ENCODE peak calls at places on chromosomes 2 and 18, in six cellular contexts. One of them, this sample, is unnamed.

GRCh38 chr18:8890957-8891464 is 185.7 kb downstream of the MTCL1 start:
- DNase-seq in HFFc6: peak; percentile 97
- DNase-seq in choroid plexus epithelial cell: peak; percentile 85
- DNase-seq in uterus: no peak
- DNase-seq in lower lobe of right lung: no peak
- DNase-seq in fibroblast of lung: peak; percentile 99
- DNase-seq in this sample: peak; percentile 59

GRCh38 chr2:129605654-129606053 is 373.8 kb upstream of the RAB6C start:
- DNase-seq in HFFc6: no peak
- DNase-seq in choroid plexus epithelial cell: no peak
- DNase-seq in uterus: no peak
- DNase-seq in lower lobe of right lung: no peak
- DNase-seq in fibroblast of lung: no peak
- DNase-seq in this sample: no peak

GRCh38 chr2:69643602-69644505 is at the start of gene AAK1:
- DNase-seq in HFFc6: peak; percentile 89
- DNase-seq in choroid plexus epithelial cell: peak; percentile 90
- DNase-seq in uterus: peak; percentile 88
- DNase-seq in lower lobe of right lung: peak; percentile 93
- DNase-seq in fibroblast of lung: peak; percentile 86
- DNase-seq in this sample: peak; percentile 63

GRCh38 chr18:78587096-78587495 is 392.5 kb upstream of the SALL3 start:
- DNase-seq in HFFc6: no peak
- DNase-seq in choroid plexus epithelial cell: no peak
- DNase-seq in uterus: no peak
- DNase-seq in lower lobe of right lung: no peak
- DNase-seq in fibroblast of lung: peak; percentile 32
- DNase-seq in this sample: no peak

GRCh38 chr18:65901522-65901921 is 150.7 kb downstream of the CDH7 start:
- DNase-seq in HFFc6: no peak
- DNase-seq in choroid plexus epithelial cell: no peak
- DNase-seq in uterus: no peak
- DNase-seq in lower lobe of right lung: no peak
- DNase-seq in fibroblast of lung: no peak
- DNase-seq in this sample: no peak

GRCh38 chr2:113180131-113180946 is 6.6 kb downstream of the PSD4 start:
- DNase-seq in HFFc6: no peak
- DNase-seq in choroid plexus epithelial cell: no peak
- DNase-seq in uterus: no peak
- DNase-seq in lower lobe of right lung: no peak
- DNase-seq in fibroblast of lung: no peak
- DNase-seq in this sample: no peak

GRCh38 chr18:21085579-21086161 is 25.9 kb downstream of the ROCK1 start:
- DNase-seq in HFFc6: peak; percentile 66
- DNase-seq in choroid plexus epithelial cell: peak; percentile 25
- DNase-seq in uterus: no peak
- DNase-seq in lower lobe of right lung: no peak
- DNase-seq in fibroblast of lung: peak; percentile 15
- DNase-seq in this sample: no peak

GRCh38 chr18:56083097-56083865 is 495.3 kb upstream of the TCF4 start:
- DNase-seq in HFFc6: no peak
- DNase-seq in choroid plexus epithelial cell: peak; percentile 55
- DNase-seq in uterus: peak; percentile 25
- DNase-seq in lower lobe of right lung: no peak
- DNase-seq in fibroblast of lung: peak; percentile 78
- DNase-seq in this sample: no peak

GRCh38 chr2:3595409-3595808 is 497 bp downstream of the COLEC11 start:
- DNase-seq in HFFc6: no peak
- DNase-seq in choroid plexus epithelial cell: no peak
- DNase-seq in uterus: no peak
- DNase-seq in lower lobe of right lung: no peak
- DNase-seq in fibroblast of lung: no peak
- DNase-seq in this sample: no peak

GRCh38 chr2:74560591-74560990 is 6.1 kb downstream of the DOK1 start:
- DNase-seq in HFFc6: no peak
- DNase-seq in choroid plexus epithelial cell: no peak
- DNase-seq in uterus: no peak
- DNase-seq in lower lobe of right lung: no peak
- DNase-seq in fibroblast of lung: no peak
- DNase-seq in this sample: no peak

GRCh38 chr2:231699006-231699405 is 9.3 kb upstream of the PTMA start:
- DNase-seq in HFFc6: no peak
- DNase-seq in choroid plexus epithelial cell: no peak
- DNase-seq in uterus: no peak
- DNase-seq in lower lobe of right lung: no peak
- DNase-seq in fibroblast of lung: peak; percentile 78
- DNase-seq in this sample: no peak

GRCh38 chr2:170022692-170023091 is 155.3 kb upstream of the MYO3B start:
- DNase-seq in HFFc6: peak; percentile 84
- DNase-seq in choroid plexus epithelial cell: peak; percentile 82
- DNase-seq in uterus: no peak
- DNase-seq in lower lobe of right lung: no peak
- DNase-seq in fibroblast of lung: peak; percentile 51
- DNase-seq in this sample: peak; percentile 56

GRCh38 chr2:198356157-198356556 is 551.8 kb downstream of the PLCL1 start:
- DNase-seq in HFFc6: no peak
- DNase-seq in choroid plexus epithelial cell: no peak
- DNase-seq in uterus: no peak
- DNase-seq in lower lobe of right lung: no peak
- DNase-seq in fibroblast of lung: no peak
- DNase-seq in this sample: no peak

GRCh38 chr2:239769574-239770145 is 255.5 kb downstream of the NDUFA10 start:
- DNase-seq in HFFc6: no peak
- DNase-seq in choroid plexus epithelial cell: no peak
- DNase-seq in uterus: no peak
- DNase-seq in lower lobe of right lung: peak; percentile 35
- DNase-seq in fibroblast of lung: no peak
- DNase-seq in this sample: no peak

GRCh38 chr18:40882468-40882867 is 1072.6 kb upstream of the PIK3C3 start:
- DNase-seq in HFFc6: no peak
- DNase-seq in choroid plexus epithelial cell: no peak
- DNase-seq in uterus: no peak
- DNase-seq in lower lobe of right lung: no peak
- DNase-seq in fibroblast of lung: no peak
- DNase-seq in this sample: no peak

GRCh38 chr2:231204146-231204545 is 5.7 kb downstream of the ARMC9 start:
- DNase-seq in HFFc6: no peak
- DNase-seq in choroid plexus epithelial cell: no peak
- DNase-seq in uterus: no peak
- DNase-seq in lower lobe of right lung: no peak
- DNase-seq in fibroblast of lung: no peak
- DNase-seq in this sample: no peak

GRCh38 chr2:238069877-238070276 is 9.1 kb downstream of the SCLY start:
- DNase-seq in HFFc6: no peak
- DNase-seq in choroid plexus epithelial cell: no peak
- DNase-seq in uterus: no peak
- DNase-seq in lower lobe of right lung: no peak
- DNase-seq in fibroblast of lung: no peak
- DNase-seq in this sample: no peak

GRCh38 chr2:238938460-238939055 is 90.7 kb downstream of the TWIST2 start:
- DNase-seq in HFFc6: peak; percentile 85
- DNase-seq in choroid plexus epithelial cell: no peak
- DNase-seq in uterus: peak; percentile 98
- DNase-seq in lower lobe of right lung: no peak
- DNase-seq in fibroblast of lung: peak; percentile 98
- DNase-seq in this sample: peak; percentile 97

GRCh38 chr2:224596289-224596688 is 11.1 kb upstream of the CUL3 start:
- DNase-seq in HFFc6: no peak
- DNase-seq in choroid plexus epithelial cell: no peak
- DNase-seq in uterus: no peak
- DNase-seq in lower lobe of right lung: no peak
- DNase-seq in fibroblast of lung: no peak
- DNase-seq in this sample: no peak

GRCh38 chr18:13455960-13456471 is 237.5 kb downstream of the LDLRAD4 start:
- DNase-seq in HFFc6: no peak
- DNase-seq in choroid plexus epithelial cell: no peak
- DNase-seq in uterus: no peak
- DNase-seq in lower lobe of right lung: no peak
- DNase-seq in fibroblast of lung: no peak
- DNase-seq in this sample: no peak

GRCh38 chr2:55827855-55828254 is 95.7 kb downstream of the EFEMP1 start:
- DNase-seq in HFFc6: no peak
- DNase-seq in choroid plexus epithelial cell: peak; percentile 43
- DNase-seq in uterus: no peak
- DNase-seq in lower lobe of right lung: no peak
- DNase-seq in fibroblast of lung: no peak
- DNase-seq in this sample: no peak

GRCh38 chr2:139876321-139876720 is 1096.1 kb upstream of the NXPH2 start:
- DNase-seq in HFFc6: no peak
- DNase-seq in choroid plexus epithelial cell: peak; percentile 1
- DNase-seq in uterus: no peak
- DNase-seq in lower lobe of right lung: no peak
- DNase-seq in fibroblast of lung: no peak
- DNase-seq in this sample: no peak

GRCh38 chr2:149428783-149429182 is 98.4 kb downstream of the LYPD6 start:
- DNase-seq in HFFc6: no peak
- DNase-seq in choroid plexus epithelial cell: no peak
- DNase-seq in uterus: no peak
- DNase-seq in lower lobe of right lung: no peak
- DNase-seq in fibroblast of lung: no peak
- DNase-seq in this sample: no peak

GRCh38 chr2:79801082-79801481 is 288.2 kb downstream of the CTNNA2 start:
- DNase-seq in HFFc6: no peak
- DNase-seq in choroid plexus epithelial cell: no peak
- DNase-seq in uterus: no peak
- DNase-seq in lower lobe of right lung: no peak
- DNase-seq in fibroblast of lung: no peak
- DNase-seq in this sample: no peak

GRCh38 chr2:4358855-4359254 is 655.5 kb downstream of the DCDC2C start:
- DNase-seq in HFFc6: no peak
- DNase-seq in choroid plexus epithelial cell: no peak
- DNase-seq in uterus: no peak
- DNase-seq in lower lobe of right lung: no peak
- DNase-seq in fibroblast of lung: no peak
- DNase-seq in this sample: no peak

GRCh38 chr2:99559075-99559662 is 69.4 kb upstream of the REV1 start:
- DNase-seq in HFFc6: peak; percentile 61
- DNase-seq in choroid plexus epithelial cell: peak; percentile 80
- DNase-seq in uterus: peak; percentile 88
- DNase-seq in lower lobe of right lung: peak; percentile 91
- DNase-seq in fibroblast of lung: peak; percentile 58
- DNase-seq in this sample: peak; percentile 27

GRCh38 chr2:128291844-128292598 is 26.6 kb downstream of the HS6ST1 start:
- DNase-seq in HFFc6: no peak
- DNase-seq in choroid plexus epithelial cell: no peak
- DNase-seq in uterus: no peak
- DNase-seq in lower lobe of right lung: no peak
- DNase-seq in fibroblast of lung: no peak
- DNase-seq in this sample: no peak

GRCh38 chr2:128291161-128291843 is 27.4 kb downstream of the HS6ST1 start:
- DNase-seq in HFFc6: no peak
- DNase-seq in choroid plexus epithelial cell: no peak
- DNase-seq in uterus: no peak
- DNase-seq in lower lobe of right lung: no peak
- DNase-seq in fibroblast of lung: no peak
- DNase-seq in this sample: no peak

GRCh38 chr2:128292599-128293425 is 25.9 kb downstream of the HS6ST1 start:
- DNase-seq in HFFc6: no peak
- DNase-seq in choroid plexus epithelial cell: no peak
- DNase-seq in uterus: no peak
- DNase-seq in lower lobe of right lung: no peak
- DNase-seq in fibroblast of lung: no peak
- DNase-seq in this sample: no peak

GRCh38 chr2:128293870-128294455 is 24.7 kb downstream of the HS6ST1 start:
- DNase-seq in HFFc6: no peak
- DNase-seq in choroid plexus epithelial cell: no peak
- DNase-seq in uterus: no peak
- DNase-seq in lower lobe of right lung: no peak
- DNase-seq in fibroblast of lung: no peak
- DNase-seq in this sample: no peak

GRCh38 chr2:128293426-128293755 is 25.3 kb downstream of the HS6ST1 start:
- DNase-seq in HFFc6: no peak
- DNase-seq in choroid plexus epithelial cell: no peak
- DNase-seq in uterus: no peak
- DNase-seq in lower lobe of right lung: no peak
- DNase-seq in fibroblast of lung: no peak
- DNase-seq in this sample: no peak
- TF ChIP-seq CTCF in HFFc6: no peak
- TF ChIP-seq CTCF in choroid plexus epithelial cell: peak; percentile 6
- TF ChIP-seq CTCF in uterus: no peak
- TF ChIP-seq CTCF in lower lobe of right lung: no peak
- TF ChIP-seq CTCF in fibroblast of lung: no peak
- TF ChIP-seq CTCF in this sample: no peak

DNA sequence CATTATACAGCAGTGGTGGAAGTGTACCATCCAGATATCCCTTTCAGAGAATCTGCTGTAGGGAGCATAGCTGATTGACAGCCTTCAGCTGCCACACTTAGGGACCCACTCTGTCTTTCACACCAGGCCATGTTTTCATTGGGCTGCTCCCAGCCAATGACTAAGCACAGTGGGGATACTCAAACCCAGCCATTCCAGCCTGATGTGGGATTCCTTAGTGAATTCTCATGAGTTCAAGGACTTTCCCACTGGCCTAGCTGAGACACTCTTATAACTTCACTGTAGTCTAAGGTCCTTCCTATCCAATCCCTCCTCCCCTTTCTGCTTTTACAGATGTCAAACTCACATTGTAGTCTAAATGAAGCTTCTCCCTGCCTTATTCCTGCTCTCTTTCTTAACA is 201.2 kb downstream of the PIK3C3 start:
- DNase-seq in HFFc6: no peak
- DNase-seq in choroid plexus epithelial cell: no peak
- DNase-seq in uterus: no peak
- DNase-seq in lower lobe of right lung: no peak
- DNase-seq in fibroblast of lung: peak; percentile 59
- DNase-seq in this sample: no peak
- TF ChIP-seq CTCF in HFFc6: no peak
- TF ChIP-seq CTCF in choroid plexus epithelial cell: no peak
- TF ChIP-seq CTCF in uterus: no peak
- TF ChIP-seq CTCF in lower lobe of right lung: no peak
- TF ChIP-seq CTCF in fibroblast of lung: no peak
- TF ChIP-seq CTCF in this sample: no peak

GRCh38 chr2:136024185-136024584 is 38.8 kb upstream of the DARS1 start:
- DNase-seq in HFFc6: no peak
- DNase-seq in choroid plexus epithelial cell: no peak
- DNase-seq in uterus: no peak
- DNase-seq in lower lobe of right lung: no peak
- DNase-seq in fibroblast of lung: no peak
- DNase-seq in this sample: no peak
- TF ChIP-seq CTCF in HFFc6: peak; percentile 17
- TF ChIP-seq CTCF in choroid plexus epithelial cell: no peak
- TF ChIP-seq CTCF in uterus: no peak
- TF ChIP-seq CTCF in lower lobe of right lung: no peak
- TF ChIP-seq CTCF in fibroblast of lung: no peak
- TF ChIP-seq CTCF in this sample: no peak

DNA sequence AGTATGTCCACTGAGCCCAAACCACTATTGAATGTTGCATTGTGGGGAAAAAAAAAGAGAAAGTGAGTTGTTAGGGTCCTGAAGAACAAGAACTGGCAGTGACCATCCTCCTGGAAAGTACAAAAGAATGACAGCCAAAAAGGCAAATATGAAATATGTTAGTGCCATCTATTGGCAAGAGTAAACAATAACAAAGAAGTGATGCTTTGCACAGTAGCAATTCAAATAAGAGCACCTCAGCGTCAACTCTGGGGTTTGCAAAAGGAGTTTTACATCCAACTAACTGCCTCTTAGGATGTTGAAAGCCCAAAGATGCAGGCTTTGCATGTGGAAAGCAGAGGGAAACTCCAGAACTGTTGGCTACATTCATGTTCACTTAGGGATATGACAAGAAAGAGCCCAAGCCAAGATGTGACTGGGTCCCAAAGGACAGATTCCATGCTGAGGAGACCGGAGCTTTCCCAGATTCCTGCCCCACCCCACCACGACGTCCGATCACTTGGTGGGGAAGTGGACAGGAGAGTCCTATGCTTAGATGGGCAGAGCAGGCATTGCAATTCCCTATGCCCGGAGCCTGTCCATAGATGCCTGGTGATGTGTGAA is 15.6 kb downstream of the TRABD2A start:
- DNase-seq in HFFc6: peak; percentile 51
- DNase-seq in choroid plexus epithelial cell: peak; percentile 61
- DNase-seq in uterus: no peak
- DNase-seq in lower lobe of right lung: no peak
- DNase-seq in fibroblast of lung: peak; percentile 26
- DNase-seq in this sample: no peak
- TF ChIP-seq CTCF in HFFc6: peak; percentile 69
- TF ChIP-seq CTCF in choroid plexus epithelial cell: peak; percentile 36
- TF ChIP-seq CTCF in uterus: no peak
- TF ChIP-seq CTCF in lower lobe of right lung: peak; percentile 40
- TF ChIP-seq CTCF in fibroblast of lung: no peak
- TF ChIP-seq CTCF in this sample: peak; percentile 24